ENCODE peak calls at places on chromosome 11, in eight cellular contexts. J, L, G, A, E, M, Q and T are unnamed samples.

GRCh38 chr11:123366924-123367323 is 63.1 kb upstream of the GRAMD1B start:
- DNase-seq in J (no peak), L (no peak), G (no peak), A (no peak), E (no peak), M (no peak), Q (no peak), T (no peak)

GRCh38 chr11:9001736-9002135 is 2.1 kb downstream of the NRIP3 start:
- DNase-seq in J (no peak), L (no peak), G (no peak), A (no peak), E (no peak), M (no peak), Q (no peak), T (no peak)

GRCh38 chr11:47388697-47389576 is 10.6 kb upstream of the SPI1 start:
- DNase-seq in J (peak; percentile 28), L (no peak), G (no peak), A (no peak), E (no peak), M (peak; percentile 93), Q (no peak), T (no peak)

GRCh38 chr11:33172345-33172744 is 11.1 kb upstream of the CSTF3 start:
- DNase-seq in J (no peak), L (no peak), G (no peak), A (no peak), E (no peak), M (no peak), Q (no peak), T (no peak)

GRCh38 chr11:59112494-59112893 is 5.5 kb downstream of the FAM111B start:
- DNase-seq in J (no peak), L (no peak), G (no peak), A (no peak), E (no peak), M (no peak), Q (no peak), T (no peak)

GRCh38 chr11:34208266-34209135 is 103.1 kb downstream of the NAT10 start:
- DNase-seq in J (no peak), L (no peak), G (peak; percentile 44), A (no peak), E (no peak), M (no peak), Q (no peak), T (peak; percentile 61)

GRCh38 chr11:85977751-85978160 is 91.1 kb downstream of the PICALM start:
- DNase-seq in J (no peak), L (no peak), G (no peak), A (no peak), E (no peak), M (no peak), Q (no peak), T (no peak)

GRCh38 chr11:119336744-119337469 is 2.6 kb downstream of the RNF26 start:
- DNase-seq in J (no peak), L (no peak), G (no peak), A (no peak), E (no peak), M (peak; percentile 63), Q (no peak), T (no peak)

GRCh38 chr11:102293873-102294601 is 23.2 kb upstream of the BIRC3 start:
- DNase-seq in J (no peak), L (peak; percentile 86), G (no peak), A (peak; percentile 40), E (no peak), M (no peak), Q (no peak), T (no peak)

GRCh38 chr11:111777094-111778046 is 11.2 kb upstream of the PPP2R1B start:
- DNase-seq in J (no peak), L (peak; percentile 87), G (peak; percentile 47), A (peak; percentile 71), E (peak; percentile 38), M (no peak), Q (no peak), T (peak; percentile 11)

GRCh38 chr11:86453290-86454030 is 78.8 kb downstream of the CCDC81 start:
- DNase-seq in J (no peak), L (no peak), G (no peak), A (no peak), E (no peak), M (no peak), Q (no peak), T (no peak)

GRCh38 chr11:92259861-92260260 is 35.2 kb downstream of the FAT3 start:
- DNase-seq in J (no peak), L (no peak), G (no peak), A (peak; percentile 23), E (no peak), M (no peak), Q (no peak), T (no peak)

GRCh38 chr11:45165386-45165785 is 18.9 kb downstream of the PRDM11 start:
- DNase-seq in J (no peak), L (no peak), G (no peak), A (no peak), E (no peak), M (peak; percentile 47), Q (no peak), T (no peak)

GRCh38 chr11:69489746-69490365 is 8.4 kb downstream of the LINC01488 start:
- DNase-seq in J (no peak), L (no peak), G (no peak), A (no peak), E (no peak), M (peak; percentile 52), Q (peak; percentile 31), T (no peak)

GRCh38 chr11:69488543-69488940 is 7.1 kb downstream of the LINC01488 start:
- DNase-seq in J (no peak), L (no peak), G (no peak), A (no peak), E (no peak), M (peak; percentile 64), Q (peak; percentile 49), T (no peak)

GRCh38 chr11:69487849-69488542 is 6.5 kb downstream of the LINC01488 start:
- DNase-seq in J (no peak), L (no peak), G (no peak), A (no peak), E (no peak), M (peak; percentile 48), Q (no peak), T (no peak)

GRCh38 chr11:69490516-69490915 is 9.1 kb downstream of the LINC01488 start:
- DNase-seq in J (no peak), L (no peak), G (no peak), A (no peak), E (no peak), M (peak; percentile 39), Q (peak; percentile 22), T (no peak)

DNA sequence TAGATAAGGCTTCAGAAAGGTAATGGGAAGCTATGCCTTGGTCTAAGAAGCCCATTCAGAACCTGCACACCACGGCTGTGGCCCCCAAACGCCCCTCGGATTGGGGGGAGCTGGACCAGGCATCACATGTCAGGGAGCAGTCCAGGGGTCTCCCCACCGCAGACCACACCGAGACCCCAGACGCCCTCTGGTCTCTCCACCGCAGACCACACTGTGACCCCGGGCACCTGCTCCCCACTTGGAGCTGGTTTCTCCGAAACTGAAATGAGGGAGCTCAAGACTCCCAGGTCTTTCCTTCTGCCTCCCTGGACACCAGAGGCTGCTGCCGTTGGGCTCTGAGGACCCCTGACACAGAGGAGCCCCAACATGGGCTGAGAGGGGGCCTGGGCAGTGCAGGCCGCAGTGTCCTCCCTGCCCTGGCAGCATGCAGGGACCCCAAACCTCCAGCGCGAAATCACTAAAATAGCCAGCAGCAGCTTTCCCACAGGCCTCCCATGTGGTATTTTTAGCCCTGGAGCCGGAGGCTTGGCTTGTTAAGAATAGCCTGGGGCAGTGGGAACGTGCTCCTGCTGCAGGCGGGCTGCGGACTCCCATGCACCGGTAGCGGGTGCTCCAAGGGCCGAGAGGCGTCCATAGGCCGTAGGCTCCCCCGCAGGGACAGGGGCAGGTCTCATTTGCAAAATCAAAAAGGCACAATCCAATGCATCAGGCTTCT is 7.7 kb downstream of the LINC01488 start:
- DNase-seq in J (no peak), L (no peak), G (no peak), A (peak; percentile 87), E (no peak), M (peak; percentile 56), Q (peak; percentile 46), T (no peak)
- H3K4me1 ChIP-seq in J (no peaks in the 10 kb centered on the region), L (no peaks in the 10 kb centered on the region), G (peaks cover 17% of the 10 kb centered on the region), A (peaks cover 40% of the 10 kb centered on the region), E (no peaks in the 10 kb centered on the region), M (peaks cover under 1% of the 10 kb centered on the region), Q (no peaks in the 10 kb centered on the region), T (peaks cover 11% of the 10 kb centered on the region)

DNA sequence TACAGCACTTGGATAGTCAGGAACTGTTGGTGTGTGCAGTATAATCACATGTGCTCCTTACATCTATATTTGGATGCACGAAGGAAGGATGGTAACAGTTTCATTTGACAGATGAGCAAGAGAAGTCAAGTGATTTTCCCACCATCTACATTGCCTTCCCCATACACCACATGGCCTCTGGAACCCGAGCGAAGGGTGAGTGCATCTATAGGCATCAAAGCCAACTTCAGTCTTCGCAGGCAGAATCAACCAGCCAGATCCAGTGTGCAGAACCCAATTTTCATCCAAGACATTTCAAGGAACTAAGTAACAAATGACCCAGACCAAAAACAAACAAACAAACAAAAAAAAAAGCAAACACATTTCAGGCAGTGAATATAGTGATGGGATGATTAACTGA is 85.1 kb upstream of the BLID start:
- DNase-seq in J (no peak), L (no peak), G (no peak), A (no peak), E (no peak), M (no peak), Q (no peak), T (no peak)
- H3K4me1 ChIP-seq in J (peaks cover 17% of the 10 kb centered on the region), L (no peaks in the 10 kb centered on the region), G (peaks cover 59% of the 10 kb centered on the region), A (peaks cover 9% of the 10 kb centered on the region), E (peaks cover 14% of the 10 kb centered on the region), M (peaks cover 4% of the 10 kb centered on the region), Q (no peaks in the 10 kb centered on the region), T (peaks cover 11% of the 10 kb centered on the region)

DNA sequence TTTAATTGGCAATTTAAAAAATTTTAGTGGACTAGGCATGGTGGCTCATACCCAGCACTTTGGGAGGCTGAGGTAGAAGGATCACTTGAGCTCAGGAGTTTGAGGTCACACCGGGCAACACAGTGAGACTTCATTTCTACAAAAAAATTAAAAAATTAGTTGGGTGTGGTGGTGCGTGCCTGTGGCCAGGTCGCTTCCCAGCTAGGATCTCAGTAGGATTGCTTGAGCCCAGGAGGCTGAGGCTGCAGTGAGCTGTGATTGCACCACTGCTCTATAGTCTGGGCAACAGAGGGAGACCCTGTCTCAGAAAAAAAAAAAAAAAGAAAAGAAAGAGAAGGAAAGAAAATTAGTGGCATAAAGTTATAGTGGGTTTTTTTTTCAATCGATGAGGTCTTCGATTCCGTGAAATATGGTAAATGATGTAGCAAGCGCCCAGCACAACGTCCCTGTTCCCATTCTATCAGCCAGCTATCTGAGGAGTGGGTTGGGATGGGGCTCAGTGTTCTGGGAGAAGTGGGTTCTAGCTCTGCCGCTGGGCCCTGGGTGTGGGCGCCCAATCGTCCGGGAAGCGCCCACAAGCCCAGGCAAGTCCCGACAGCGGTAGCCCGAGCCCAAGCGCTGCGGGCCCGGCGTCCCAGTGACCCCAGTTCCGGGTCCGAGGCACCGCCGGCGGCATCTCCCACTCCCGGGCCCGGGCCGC is 1.4 kb downstream of the FOSL1 start:
- DNase-seq in J (no peak), L (no peak), G (no peak), A (no peak), E (no peak), M (no peak), Q (no peak), T (no peak)
- H3K4me1 ChIP-seq in J (peaks cover 2% of the 10 kb centered on the region), L (peaks cover 27% of the 10 kb centered on the region), G (peaks cover 62% of the 10 kb centered on the region), A (no peaks in the 10 kb centered on the region), E (peaks cover 14% of the 10 kb centered on the region), M (peaks cover 37% of the 10 kb centered on the region), Q (peaks cover 8% of the 10 kb centered on the region), T (peaks cover 15% of the 10 kb centered on the region)

DNA sequence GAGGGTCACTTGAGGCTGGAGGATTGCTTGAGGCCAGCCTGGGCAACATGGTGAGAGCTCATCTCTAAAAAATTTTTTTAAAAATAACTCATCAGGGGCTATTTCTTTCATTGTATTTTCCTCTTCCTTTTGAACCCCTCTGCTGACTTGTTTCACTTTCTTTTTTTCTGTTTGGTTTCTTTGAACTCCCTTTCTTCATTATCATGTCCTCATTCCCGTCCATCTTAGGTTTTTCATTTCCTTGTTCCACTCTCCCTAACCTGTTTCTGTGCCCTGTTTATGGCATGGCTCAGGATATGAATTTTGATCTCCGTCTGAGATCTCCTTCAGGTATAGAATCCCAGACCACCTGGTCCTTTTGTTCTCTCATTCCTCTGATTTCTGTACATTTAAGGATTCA is 12.4 kb downstream of the MARK2 start:
- DNase-seq in J (no peak), L (no peak), G (no peak), A (no peak), E (no peak), M (no peak), Q (no peak), T (no peak)
- H3K4me1 ChIP-seq in J (no peaks in the 10 kb centered on the region), L (peaks cover 15% of the 10 kb centered on the region), G (peaks cover 7% of the 10 kb centered on the region), A (no peaks in the 10 kb centered on the region), E (peaks cover 65% of the 10 kb centered on the region), M (peaks cover 70% of the 10 kb centered on the region), Q (peaks cover 41% of the 10 kb centered on the region), T (peaks cover 61% of the 10 kb centered on the region)